ENCODE peak calls at places on chromosomes 7 and 10, in four cellular contexts. One of them, this sample, is unnamed.

GRCh38 chr10:114691442-114691941 is 33.4 kb upstream of the ABLIM1 start:
- DNase-seq in H1: no peak
- DNase-seq in mesendoderm: peak
- DNase-seq in H9: no peak
- DNase-seq in this sample: peak

GRCh38 chr7:32323687-32324086 is 166.5 kb downstream of the LSM5 start:
- DNase-seq in mesendoderm: no peak
- DNase-seq in H9: no peak
- DNase-seq in H1: no peak
- DNase-seq in this sample: no peak

GRCh38 chr7:5533821-5534367 is 110.3 kb upstream of the TNRC18 start:
- DNase-seq in H1: no peak
- DNase-seq in H9: no peak
- DNase-seq in mesendoderm: no peak
- DNase-seq in this sample: no peak

GRCh38 chr10:95097805-95098204 is 28.5 kb upstream of the CYP2C8 start:
- DNase-seq in H9: no peak
- DNase-seq in H1: no peak
- DNase-seq in mesendoderm: no peak
- DNase-seq in this sample: no peak

GRCh38 chr7:6705959-6706665 is 635 bp downstream of the ZNF12 start:
- DNase-seq in H9: peak
- DNase-seq in H1: no peak
- DNase-seq in mesendoderm: peak
- DNase-seq in this sample: peak

GRCh38 chr7:34652784-34653183 is 5.2 kb upstream of the NPSR1 start:
- DNase-seq in mesendoderm: no peak
- DNase-seq in H1: no peak
- DNase-seq in H9: no peak
- DNase-seq in this sample: no peak

GRCh38 chr7:3232228-3232627 is 68.8 kb upstream of the SDK1 start:
- DNase-seq in H1: no peak
- DNase-seq in mesendoderm: no peak
- DNase-seq in H9: no peak
- DNase-seq in this sample: no peak

GRCh38 chr10:52220947-52221346 is 93.1 kb upstream of the DKK1 start:
- DNase-seq in H1: no peak
- DNase-seq in H9: no peak
- DNase-seq in mesendoderm: no peak
- DNase-seq in this sample: no peak

GRCh38 chr7:28376634-28377033 is 35.7 kb upstream of the CREB5 start:
- DNase-seq in H9: no peak
- DNase-seq in mesendoderm: no peak
- DNase-seq in H1: no peak
- DNase-seq in this sample: no peak

GRCh38 chr7:156039971-156040677 is 227.9 kb upstream of the SHH start:
- DNase-seq in mesendoderm: no peak
- DNase-seq in H9: no peak
- DNase-seq in H1: no peak
- DNase-seq in this sample: no peak

GRCh38 chr7:138449580-138449979 is 10.5 kb upstream of the TRIM24 start:
- DNase-seq in mesendoderm: peak
- DNase-seq in H9: peak
- DNase-seq in H1: peak
- DNase-seq in this sample: no peak

GRCh38 chr7:34939175-34939574 is 98.1 kb downstream of the DPY19L1 start:
- DNase-seq in mesendoderm: peak
- DNase-seq in H1: no peak
- DNase-seq in H9: no peak
- DNase-seq in this sample: peak

GRCh38 chr7:108497082-108497725 is 28.7 kb downstream of the PNPLA8 start:
- DNase-seq in H9: no peak
- DNase-seq in mesendoderm: peak
- DNase-seq in H1: peak
- DNase-seq in this sample: peak

GRCh38 chr7:41010418-41010817 is 692.5 kb downstream of the INHBA start:
- DNase-seq in H9: no peak
- DNase-seq in mesendoderm: no peak
- DNase-seq in H1: no peak
- DNase-seq in this sample: peak

GRCh38 chr10:13587367-13587766 is 602 bp downstream of the PRPF18 start:
- DNase-seq in H1: peak
- DNase-seq in mesendoderm: peak
- DNase-seq in H9: no peak
- DNase-seq in this sample: no peak

GRCh38 chr7:87413029-87413428 is 62.5 kb downstream of the ABCB4 start:
- DNase-seq in mesendoderm: no peak
- DNase-seq in H9: no peak
- DNase-seq in H1: no peak
- DNase-seq in this sample: peak

GRCh38 chr7:44914992-44915607 is 29.8 kb upstream of the PURB start:
- DNase-seq in mesendoderm: no peak
- DNase-seq in H9: no peak
- DNase-seq in H1: no peak
- DNase-seq in this sample: no peak

GRCh38 chr10:114458955-114459354 is 54.7 kb upstream of the AFAP1L2 start:
- DNase-seq in mesendoderm: peak
- DNase-seq in H9: peak
- DNase-seq in H1: peak
- DNase-seq in this sample: peak

GRCh38 chr10:73096041-73096451 is 620 bp downstream of the P4HA1 start:
- DNase-seq in H1: peak
- DNase-seq in mesendoderm: peak
- DNase-seq in H9: peak
- DNase-seq in this sample: peak

GRCh38 chr10:88289342-88289741 is 293.8 kb downstream of the RNLS start:
- DNase-seq in H1: no peak
- DNase-seq in mesendoderm: no peak
- DNase-seq in H9: no peak
- DNase-seq in this sample: peak

GRCh38 chr7:113404245-113404644 is 285.9 kb upstream of the SMIM30 start:
- DNase-seq in H1: no peak
- DNase-seq in H9: peak
- DNase-seq in mesendoderm: peak
- DNase-seq in this sample: no peak

GRCh38 chr10:130025326-130025725 is 61.3 kb upstream of the EBF3 start:
- DNase-seq in mesendoderm: no peak
- DNase-seq in H9: no peak
- DNase-seq in H1: no peak
- DNase-seq in this sample: no peak

GRCh38 chr10:77038412-77038806 is 599.2 kb downstream of the KCNMA1 start:
- DNase-seq in H1: no peak
- DNase-seq in mesendoderm: no peak
- DNase-seq in H9: no peak
- DNase-seq in this sample: no peak

GRCh38 chr7:34327681-34328080 is 330.3 kb upstream of the NPSR1 start:
- DNase-seq in H9: no peak
- DNase-seq in mesendoderm: peak
- DNase-seq in H1: no peak
- DNase-seq in this sample: no peak

GRCh38 chr7:80244206-80244956 is 109.8 kb downstream of the GNAI1 start:
- DNase-seq in H1: no peak
- DNase-seq in mesendoderm: no peak
- DNase-seq in H9: no peak
- DNase-seq in this sample: peak

GRCh38 chr10:103816431-103816830 is 38.9 kb downstream of the SH3PXD2A start:
- DNase-seq in H1: no peak
- DNase-seq in mesendoderm: no peak
- DNase-seq in H9: no peak
- DNase-seq in this sample: peak

GRCh38 chr7:28383949-28384348 is 28.4 kb upstream of the CREB5 start:
- DNase-seq in H9: no peak
- DNase-seq in mesendoderm: no peak
- DNase-seq in H1: no peak
- DNase-seq in this sample: no peak

GRCh38 chr10:98310721-98311120 is 42.7 kb upstream of the LOXL4 start:
- DNase-seq in mesendoderm: no peak
- DNase-seq in H1: no peak
- DNase-seq in H9: no peak
- DNase-seq in this sample: no peak

GRCh38 chr7:31782411-31782991 is 95.5 kb downstream of the PPP1R17 start:
- DNase-seq in H1: no peak
- DNase-seq in mesendoderm: peak
- DNase-seq in H9: peak
- DNase-seq in this sample: peak

GRCh38 chr7:113159746-113160339 is 41.5 kb upstream of the SMIM30 start:
- DNase-seq in H9: peak
- DNase-seq in mesendoderm: peak
- DNase-seq in H1: peak
- DNase-seq in this sample: peak

GRCh38 chr7:82264752-82265305 is 178.7 kb downstream of the CACNA2D1 start:
- DNase-seq in mesendoderm: no peak
- DNase-seq in H9: no peak
- DNase-seq in H1: no peak
- DNase-seq in this sample: no peak

GRCh38 chr10:122363722-122364463 is 10.6 kb upstream of the PLEKHA1 start:
- DNase-seq in mesendoderm: no peak
- DNase-seq in H9: no peak
- DNase-seq in H1: peak
- DNase-seq in this sample: no peak

DNA sequence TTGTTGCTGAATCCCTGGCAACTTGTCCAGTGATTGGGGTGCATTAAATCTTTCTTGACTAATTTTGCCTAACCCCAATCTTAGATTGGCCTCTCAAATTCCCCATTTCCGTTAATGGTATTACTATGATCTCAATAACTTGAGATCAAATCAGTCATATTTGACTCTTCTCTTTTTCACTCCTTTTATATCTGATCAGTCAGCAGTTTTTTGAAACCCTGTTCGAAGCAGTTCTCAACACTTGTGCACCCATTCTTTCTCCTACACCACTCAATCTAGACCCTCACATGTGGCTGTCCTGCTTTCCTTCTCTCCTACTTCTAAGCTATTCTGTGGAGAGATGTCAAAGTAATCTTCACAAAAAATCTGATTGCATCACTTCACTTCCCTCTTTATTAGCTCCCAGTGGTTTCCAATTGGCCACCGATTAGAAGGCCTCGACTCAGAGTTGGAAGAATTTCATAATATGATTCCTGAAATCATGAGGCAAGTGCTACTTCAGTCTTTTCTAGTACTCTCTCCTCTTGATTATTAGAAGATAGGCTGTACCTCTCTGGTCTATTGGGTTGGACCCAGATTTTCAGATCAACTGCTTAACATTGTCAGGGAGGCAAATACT is 128.9 kb downstream of the ZNF365 start:
- DNase-seq in H9: no peak
- DNase-seq in mesendoderm: no peak
- DNase-seq in H1: no peak
- DNase-seq in this sample: no peak
- H3K56ac ChIP-seq in H9: no peak
- H3K56ac ChIP-seq in mesendoderm: no peak
- H3K56ac ChIP-seq in H1: no peak
- H3K56ac ChIP-seq in this sample: no peak

GRCh38 chr7:151697515-151697895 is 177.8 kb upstream of the RHEB start:
- DNase-seq in H1: no peak
- DNase-seq in H9: no peak
- DNase-seq in mesendoderm: no peak
- DNase-seq in this sample: no peak
- H3K23ac ChIP-seq in H1: no peak
- H3K23ac ChIP-seq in H9: no peak
- H3K23ac ChIP-seq in mesendoderm: no peak
- H3K23ac ChIP-seq in this sample: no peak

GRCh38 chr10:124971276-124971675 is 29.4 kb downstream of the ZRANB1 start:
- DNase-seq in mesendoderm: no peak
- DNase-seq in H1: no peak
- DNase-seq in H9: no peak
- DNase-seq in this sample: no peak

GRCh38 chr10:124962421-124962820 is 20.5 kb downstream of the ZRANB1 start:
- DNase-seq in H9: no peak
- DNase-seq in mesendoderm: no peak
- DNase-seq in H1: no peak
- DNase-seq in this sample: peak

GRCh38 chr10:124966008-124966407 is 24.1 kb downstream of the ZRANB1 start:
- DNase-seq in H1: no peak
- DNase-seq in mesendoderm: no peak
- DNase-seq in H9: no peak
- DNase-seq in this sample: peak

GRCh38 chr10:124972637-124973036 is 30.7 kb downstream of the ZRANB1 start:
- DNase-seq in H1: no peak
- DNase-seq in mesendoderm: no peak
- DNase-seq in H9: no peak
- DNase-seq in this sample: no peak

DNA sequence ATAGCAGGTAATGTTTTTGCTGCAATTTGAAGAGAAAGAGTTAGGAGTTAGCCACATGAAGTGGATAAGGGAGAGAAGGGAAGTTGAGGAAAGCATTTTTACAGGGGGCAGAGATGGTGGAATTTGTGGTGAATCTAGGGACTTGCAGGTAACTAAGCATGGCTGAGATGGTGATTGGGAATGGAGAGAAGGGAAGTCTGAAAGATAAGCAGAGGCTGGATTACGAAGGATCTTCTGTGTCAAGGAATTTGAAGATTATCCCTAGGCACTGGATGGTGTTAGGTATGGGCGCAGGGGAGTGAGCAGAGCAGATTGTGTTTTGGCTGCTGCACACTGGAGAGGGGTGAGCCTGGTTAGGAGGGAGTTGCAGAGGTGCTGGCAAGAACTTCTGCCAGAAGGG is 25.3 kb downstream of the ZRANB1 start:
- DNase-seq in H9: no peak
- DNase-seq in H1: no peak
- DNase-seq in mesendoderm: no peak
- DNase-seq in this sample: no peak
- H3K56ac ChIP-seq in H9: no peak
- H3K56ac ChIP-seq in H1: no peak
- H3K56ac ChIP-seq in mesendoderm: no peak
- H3K56ac ChIP-seq in this sample: no peak

GRCh38 chr10:70705121-70705861 is 33.0 kb downstream of the ADAMTS14 start:
- DNase-seq in H1: no peak
- DNase-seq in mesendoderm: no peak
- DNase-seq in H9: no peak
- DNase-seq in this sample: no peak

GRCh38 chr10:70699659-70700174 is 27.4 kb downstream of the ADAMTS14 start:
- DNase-seq in mesendoderm: peak
- DNase-seq in H1: no peak
- DNase-seq in H9: peak
- DNase-seq in this sample: no peak

GRCh38 chr10:70702193-70702763 is 30.0 kb downstream of the ADAMTS14 start:
- DNase-seq in H1: no peak
- DNase-seq in mesendoderm: no peak
- DNase-seq in H9: no peak
- DNase-seq in this sample: no peak

GRCh38 chr10:70699063-70699658 is 26.9 kb downstream of the ADAMTS14 start:
- DNase-seq in mesendoderm: no peak
- DNase-seq in H9: no peak
- DNase-seq in H1: no peak
- DNase-seq in this sample: no peak

GRCh38 chr10:70704211-70704610 is 31.9 kb downstream of the ADAMTS14 start:
- DNase-seq in H9: no peak
- DNase-seq in H1: no peak
- DNase-seq in mesendoderm: no peak
- DNase-seq in this sample: no peak
- H3K23ac ChIP-seq in H9: no peak
- H3K23ac ChIP-seq in H1: no peak
- H3K23ac ChIP-seq in mesendoderm: no peak
- H3K23ac ChIP-seq in this sample: no peak

This sample was measured in IMR-90.